ENCODE peak calls at places on chromosome 1, in four cellular contexts. N, F, V and U are unnamed samples.
A peak's percentile ranks its signal among the peaks of the same experiment; 100 is the strongest.

GRCh38 chr1:204652556-204652955 is 33.0 kb downstream of the LRRN2 start:
- ATAC-seq in F (no peak), N (no peak), V (no peak), U (no peak)

GRCh38 chr1:10586125-10586524 is 111.4 kb downstream of the PEX14 start:
- ATAC-seq in V (no peak), N (no peak), F (no peak), U (no peak)

GRCh38 chr1:81432654-81433109 is 368.1 kb upstream of the ADGRL2 start:
- ATAC-seq in V (no peak), F (peak; percentile 39), N (no peak), U (no peak)

GRCh38 chr1:171213559-171214454 is 28.7 kb downstream of the FMO2 start:
- ATAC-seq in F (no peak), N (no peak), V (no peak), U (no peak)

GRCh38 chr1:209455133-209455532 is 128.4 kb upstream of the CAMK1G start:
- ATAC-seq in N (no peak), V (no peak), F (no peak), U (no peak)

GRCh38 chr1:230243583-230244377 is 176.7 kb downstream of the GALNT2 start:
- ATAC-seq in F (no peak), V (no peak), N (no peak), U (no peak)

GRCh38 chr1:107739183-107739582 is 225.8 kb downstream of the VAV3 start:
- ATAC-seq in V (no peak), N (peak; percentile 72), F (no peak), U (peak; percentile 66)

GRCh38 chr1:159823401-159823800 is 3.3 kb upstream of the SLAMF8 start:
- ATAC-seq in N (no peak), F (no peak), V (no peak), U (no peak)

GRCh38 chr1:115692224-115692623 is 50.5 kb downstream of the VANGL1 start:
- ATAC-seq in V (no peak), F (peak; percentile 36), N (no peak), U (no peak)

GRCh38 chr1:90948301-90948700 is 73.5 kb downstream of the ZNF644 start:
- ATAC-seq in F (no peak), N (no peak), V (no peak), U (no peak)

GRCh38 chr1:167297222-167298214 is 76.8 kb downstream of the POU2F1 start:
- ATAC-seq in N (peak; percentile 88), V (no peak), F (peak; percentile 78), U (peak; percentile 50)

GRCh38 chr1:15507278-15507677 is 16.7 kb downstream of the CASP9 start:
- ATAC-seq in N (no peak), F (peak; percentile 17), V (no peak), U (no peak)

GRCh38 chr1:86708923-86709322 is 4.5 kb downstream of the SH3GLB1 start:
- ATAC-seq in V (no peak), N (no peak), F (no peak), U (no peak)

GRCh38 chr1:30374400-30375070 is 348.9 kb downstream of the MATN1 start:
- ATAC-seq in V (no peak), N (no peak), F (no peak), U (no peak)

GRCh38 chr1:52621950-52622349 is 11.0 kb upstream of the SHISAL2A start:
- ATAC-seq in F (no peak), V (no peak), N (no peak), U (no peak)

GRCh38 chr1:107950434-107950833 is 14.5 kb downstream of the VAV3 start:
- ATAC-seq in F (no peak), V (no peak), N (no peak), U (no peak)

GRCh38 chr1:235006132-235006721 is 122.4 kb downstream of the TOMM20 start:
- ATAC-seq in N (no peak), F (no peak), V (peak; percentile 68), U (no peak)

GRCh38 chr1:156194300-156194652 is 372 bp downstream of the SLC25A44 start:
- ATAC-seq in F (peak; percentile 9), V (peak; percentile 7), N (peak; percentile 14), U (no peak)

GRCh38 chr1:204256531-204256930 is 42.7 kb upstream of the GOLT1A start:
- ATAC-seq in V (no peak), F (no peak), N (no peak), U (no peak)

GRCh38 chr1:44701141-44701573 is 26.6 kb downstream of the ARMH1 start:
- ATAC-seq in N (no peak), F (no peak), V (no peak), U (no peak)

GRCh38 chr1:208105756-208106155 is 138.4 kb downstream of the PLXNA2 start:
- ATAC-seq in F (no peak), V (no peak), N (no peak), U (no peak)